ENCODE peak calls at places on chromosomes 1 and 21, in eight cellular contexts. G is EH; U is left ventricle myocardium inferior; Q is NCI-H524; W is AG08395; Z is NCI-H1092; F is uterus; L is stimulated activated CD4-positive, alpha-beta T cell treated with anti-CD3 and anti-CD28 coated beads, Interleukin-1b, Interleukin-23, amount 100 ng/mL, for 1 hour. H is an unnamed sample.

GRCh38 chr21:39660596-39660995 is 47.9 kb downstream of the B3GALT5 start:
- DNase-seq in G (peak; percentile 87), U (peak; percentile 45), Q (no peak), W (peak; percentile 91), Z (peak; percentile 51), F (peak; percentile 31), L (no peak), H (no peak)

GRCh38 chr1:2046225-2046917 is 3.8 kb upstream of the PRKCZ start:
- DNase-seq in G (peak; percentile 2), U (peak; percentile 59), Q (peak; percentile 59), W (no peak), Z (no peak), F (no peak), L (no peak), H (no peak)

GRCh38 chr21:41683815-41684214 is 83.0 kb downstream of the RIPK4 start:
- DNase-seq in G (no peak), U (no peak), Q (no peak), W (no peak), Z (no peak), F (no peak), L (no peak), H (no peak)

GRCh38 chr1:115577513-115577912 is 64.3 kb upstream of the VANGL1 start:
- DNase-seq in G (no peak), U (no peak), Q (no peak), W (no peak), Z (no peak), F (no peak), L (no peak), H (no peak)

GRCh38 chr1:145986551-145986950 is 9.8 kb downstream of the TXNIP start:
- DNase-seq in G (no peak), U (no peak), Q (no peak), W (no peak), Z (no peak), F (peak; percentile 17), L (no peak), H (no peak)

GRCh38 chr1:177629526-177629925 is 340.3 kb downstream of the SEC16B start:
- DNase-seq in G (peak; percentile 2), U (no peak), Q (no peak), W (no peak), Z (no peak), F (no peak), L (no peak), H (no peak)

GRCh38 chr1:152479792-152480595 is 30.6 kb upstream of the LCE5A start:
- DNase-seq in G (peak; percentile 61), U (peak; percentile 30), Q (peak; percentile 41), W (peak; percentile 26), Z (no peak), F (no peak), L (peak; percentile 20), H (no peak)

GRCh38 chr1:181149326-181150000 is 61.0 kb downstream of the IER5 start:
- DNase-seq in G (no peak), U (no peak), Q (no peak), W (no peak), Z (no peak), F (no peak), L (peak; percentile 38), H (no peak)

GRCh38 chr1:202029171-202029665 is 18.8 kb downstream of the ELF3 start:
- DNase-seq in G (peak; percentile 92), U (no peak), Q (no peak), W (peak; percentile 86), Z (no peak), F (no peak), L (no peak), H (no peak)

GRCh38 chr1:6731905-6732304 is 30.3 kb upstream of the DNAJC11 start:
- DNase-seq in G (no peak), U (no peak), Q (no peak), W (no peak), Z (no peak), F (no peak), L (no peak), H (no peak)

GRCh38 chr1:59477286-59477685 is 180.4 kb downstream of the FGGY start:
- DNase-seq in G (peak; percentile 68), U (no peak), Q (no peak), W (peak; percentile 94), Z (no peak), F (no peak), L (no peak), H (no peak)

GRCh38 chr1:20725189-20726106 is 7.1 kb downstream of the SH2D5 start:
- DNase-seq in G (peak; percentile 58), U (no peak), Q (no peak), W (peak; percentile 21), Z (peak; percentile 50), F (no peak), L (no peak), H (no peak)

GRCh38 chr1:93702102-93702827 is 20.6 kb upstream of the BCAR3 start:
- DNase-seq in G (no peak), U (peak; percentile 60), Q (peak; percentile 31), W (no peak), Z (no peak), F (no peak), L (no peak), H (no peak)

GRCh38 chr1:56189946-56190920 is 389.1 kb downstream of the PLPP3 start:
- DNase-seq in G (no peak), U (no peak), Q (no peak), W (no peak), Z (no peak), F (no peak), L (no peak), H (no peak)

GRCh38 chr1:165645654-165646366 is 14.8 kb downstream of the MGST3 start:
- DNase-seq in G (no peak), U (peak; percentile 23), Q (no peak), W (no peak), Z (no peak), F (no peak), L (no peak), H (no peak)

GRCh38 chr1:110390692-110391232 is at the start of gene SLC16A4:
- DNase-seq in G (peak; percentile 88), U (no peak), Q (peak; percentile 26), W (peak; percentile 70), Z (no peak), F (no peak), L (no peak), H (no peak)

GRCh38 chr1:107897428-107898339 is 67.3 kb downstream of the VAV3 start:
- DNase-seq in G (no peak), U (no peak), Q (no peak), W (no peak), Z (no peak), F (no peak), L (no peak), H (no peak)

GRCh38 chr1:209349372-209350324 is 233.9 kb upstream of the CAMK1G start:
- DNase-seq in G (peak; percentile 51), U (no peak), Q (no peak), W (peak; percentile 30), Z (no peak), F (peak; percentile 25), L (no peak), H (no peak)

GRCh38 chr1:87760100-87760499 is 431.4 kb downstream of the LMO4 start:
- DNase-seq in G (peak; percentile 31), U (no peak), Q (no peak), W (peak; percentile 25), Z (no peak), F (no peak), L (no peak), H (no peak)

GRCh38 chr21:46239817-46240325 is 11.3 kb upstream of the LSS start:
- DNase-seq in G (no peak), U (no peak), Q (no peak), W (no peak), Z (no peak), F (no peak), L (no peak), H (no peak)

GRCh38 chr21:43919871-43920801 is 55.1 kb downstream of the AGPAT3 start:
- DNase-seq in G (no peak), U (peak; percentile 10), Q (no peak), W (no peak), Z (no peak), F (no peak), L (no peak), H (no peak)

GRCh38 chr1:214124281-214124805 is 136.6 kb downstream of the PROX1 start:
- DNase-seq in G (peak; percentile 25), U (no peak), Q (no peak), W (no peak), Z (no peak), F (no peak), L (no peak), H (no peak)

GRCh38 chr1:226038661-226039060 is 23.9 kb upstream of the H3-3A start:
- DNase-seq in G (no peak), U (no peak), Q (no peak), W (no peak), Z (no peak), F (no peak), L (no peak), H (no peak)

GRCh38 chr1:212525479-212526110 is 83.0 kb upstream of the ATF3 start:
- DNase-seq in G (peak; percentile 48), U (peak; percentile 42), Q (no peak), W (peak; percentile 48), Z (no peak), F (no peak), L (no peak), H (no peak)

GRCh38 chr21:41871302-41872030 is 7.7 kb downstream of the PRDM15 start:
- DNase-seq in G (no peak), U (no peak), Q (no peak), W (no peak), Z (no peak), F (no peak), L (no peak), H (no peak)

GRCh38 chr1:169595764-169596711 is 9.8 kb upstream of the F5 start:
- DNase-seq in G (peak; percentile 39), U (no peak), Q (no peak), W (peak; percentile 5), Z (no peak), F (no peak), L (no peak), H (no peak)

GRCh38 chr1:178593526-178593925 is 80.6 kb downstream of the TEX35 start:
- DNase-seq in G (no peak), U (no peak), Q (no peak), W (no peak), Z (no peak), F (no peak), L (no peak), H (no peak)